ENCODE peak calls at places on chromosomes 7 and 10, in four cellular contexts. V, Z, I and W are unnamed samples.

GRCh38 chr10:103605359-103606156 is 112.1 kb downstream of the NEURL1 start:
- DNase-seq in V (peak; percentile 43), Z (peak; percentile 88), I (peak; percentile 68), W (peak; percentile 71)

GRCh38 chr10:117830832-117831231 is 215.9 kb downstream of the RAB11FIP2 start:
- DNase-seq in V (no peak), Z (peak; percentile 94), I (peak; percentile 34), W (no peak)

GRCh38 chr7:32588657-32589056 is 93.4 kb downstream of the AVL9 start:
- DNase-seq in V (peak; percentile 73), Z (no peak), I (no peak), W (peak; percentile 65)

GRCh38 chr10:5906651-5907050 is 16.6 kb downstream of the FBH1 start:
- DNase-seq in V (no peak), Z (no peak), I (no peak), W (no peak)

GRCh38 chr10:79502561-79503309 is 9.6 kb upstream of the EIF5AL1 start:
- DNase-seq in V (no peak), Z (peak; percentile 90), I (no peak), W (no peak)

GRCh38 chr10:3054183-3054815 is 13.0 kb upstream of the PFKP start:
- DNase-seq in V (peak; percentile 26), Z (no peak), I (no peak), W (no peak)

GRCh38 chr7:47329320-47329926 is 252.5 kb downstream of the TNS3 start:
- DNase-seq in V (peak; percentile 44), Z (no peak), I (no peak), W (no peak)

GRCh38 chr7:66016131-66016461 is 34.1 kb upstream of the GUSB start:
- DNase-seq in V (peak; percentile 47), Z (no peak), I (no peak), W (peak; percentile 30)

GRCh38 chr10:74824184-74825032 is 2.0 kb upstream of the KAT6B start:
- DNase-seq in V (no peak), Z (peak; percentile 64), I (no peak), W (peak; percentile 52)

GRCh38 chr10:98446656-98447221 is at the start of gene HPS1:
- DNase-seq in V (peak; percentile 58), Z (peak; percentile 86), I (peak; percentile 86), W (peak; percentile 89)

GRCh38 chr7:91194841-91195240 is 69.4 kb upstream of the FZD1 start:
- DNase-seq in V (no peak), Z (no peak), I (no peak), W (no peak)

GRCh38 chr10:48400850-48401220 is 94.4 kb downstream of the MAPK8 start:
- DNase-seq in V (no peak), Z (no peak), I (no peak), W (peak; percentile 33)

GRCh38 chr7:8817448-8818036 is 384.1 kb downstream of the NXPH1 start:
- DNase-seq in V (no peak), Z (no peak), I (no peak), W (no peak)

GRCh38 chr7:103689262-103689661 is 243.3 kb upstream of the SLC26A5 start:
- DNase-seq in V (peak; percentile 46), Z (no peak), I (no peak), W (no peak)

GRCh38 chr7:142957723-142958122 is 4.4 kb downstream of the KEL start:
- DNase-seq in V (no peak), Z (no peak), I (no peak), W (no peak)

GRCh38 chr7:50022451-50022850 is 70.6 kb downstream of the ZPBP start:
- DNase-seq in V (no peak), Z (no peak), I (no peak), W (no peak)

GRCh38 chr10:94997763-94998174 is 59.3 kb downstream of the CYP2C9 start:
- DNase-seq in V (no peak), Z (peak; percentile 83), I (no peak), W (no peak)

GRCh38 chr10:89213191-89213808 is 6.2 kb upstream of the CH25H start:
- DNase-seq in V (peak; percentile 63), Z (no peak), I (no peak), W (peak; percentile 83)

GRCh38 chr10:13672505-13672904 is 85.7 kb downstream of the PRPF18 start:
- DNase-seq in V (no peak), Z (peak; percentile 55), I (no peak), W (no peak)

GRCh38 chr10:61140765-61141392 is 196.9 kb upstream of the RHOBTB1 start:
- DNase-seq in V (peak; percentile 77), Z (no peak), I (no peak), W (peak; percentile 89)

GRCh38 chr10:114389429-114389828 is 14.9 kb downstream of the AFAP1L2 start:
- DNase-seq in V (peak; percentile 52), Z (no peak), I (no peak), W (no peak)

GRCh38 chr7:41459623-41460256 is 243.2 kb downstream of the INHBA start:
- DNase-seq in V (no peak), Z (no peak), I (no peak), W (no peak)

GRCh38 chr7:2962860-2963259 is 80.8 kb downstream of the CARD11 start:
- DNase-seq in V (no peak), Z (peak; percentile 3), I (no peak), W (no peak)

GRCh38 chr7:82317257-82317721 is 126.3 kb downstream of the CACNA2D1 start:
- DNase-seq in V (no peak), Z (no peak), I (no peak), W (no peak)

GRCh38 chr7:104967088-104967487 is 46.9 kb upstream of the KMT2E start:
- DNase-seq in V (peak; percentile 58), Z (no peak), I (no peak), W (no peak)

GRCh38 chr7:66847879-66848810 is 72.9 kb upstream of the TMEM248 start:
- DNase-seq in V (peak; percentile 91), Z (peak; percentile 73), I (no peak), W (peak; percentile 72)

GRCh38 chr10:57657164-57657765 is 610.4 kb downstream of the IPMK start:
- DNase-seq in V (peak; percentile 39), Z (peak; percentile 88), I (peak; percentile 50), W (peak; percentile 77)

GRCh38 chr10:98041352-98042043 is 11.1 kb upstream of the CRTAC1 start:
- DNase-seq in V (peak; percentile 39), Z (peak; percentile 94), I (peak; percentile 68), W (peak; percentile 71)

GRCh38 chr7:135207739-135208416 is 3.4 kb downstream of the WDR91 start:
- DNase-seq in V (no peak), Z (no peak), I (no peak), W (no peak)

GRCh38 chr7:135209225-135209834 is 2.0 kb downstream of the WDR91 start:
- DNase-seq in V (no peak), Z (no peak), I (no peak), W (no peak)

GRCh38 chr7:135210818-135211178 is 528 bp downstream of the WDR91 start:
- DNase-seq in V (peak; percentile 26), Z (no peak), I (no peak), W (peak; percentile 57)

GRCh38 chr7:135206887-135207738 is 4.2 kb downstream of the WDR91 start:
- DNase-seq in V (no peak), Z (no peak), I (no peak), W (no peak)

GRCh38 chr7:135208417-135208793 is 2.9 kb downstream of the WDR91 start:
- DNase-seq in V (no peak), Z (no peak), I (no peak), W (no peak)
- H3K9ac ChIP-seq in V (no peak overlapping the region), Z (no peak overlapping the region), I (no peak overlapping the region), W (no peak overlapping the region)

DNA sequence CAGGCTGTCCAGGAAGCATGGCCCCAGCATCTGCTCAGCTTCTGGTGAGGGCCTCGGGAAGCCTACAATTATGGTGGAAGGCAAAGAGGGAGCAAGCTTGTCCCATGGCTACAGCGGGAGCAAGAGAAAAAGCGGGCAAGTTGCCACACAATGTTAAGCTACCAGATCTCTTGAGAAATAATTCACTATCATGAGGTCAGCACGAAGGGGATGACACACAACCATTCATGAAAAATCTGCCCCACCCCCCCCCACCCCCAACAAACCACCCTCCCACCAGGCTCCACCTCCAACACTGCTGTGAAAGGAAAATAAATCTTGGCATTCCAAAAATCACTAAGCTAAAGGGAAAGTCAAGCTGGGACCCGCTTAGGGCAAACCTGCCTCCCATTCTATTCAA is 545.8 kb upstream of the NRP1 start:
- DNase-seq in V (no peak), Z (peak; percentile 42), I (no peak), W (no peak)
- H3K9ac ChIP-seq in V (no peak overlapping the region), Z (no peak overlapping the region), I (no peak overlapping the region), W (no peak overlapping the region)

DNA sequence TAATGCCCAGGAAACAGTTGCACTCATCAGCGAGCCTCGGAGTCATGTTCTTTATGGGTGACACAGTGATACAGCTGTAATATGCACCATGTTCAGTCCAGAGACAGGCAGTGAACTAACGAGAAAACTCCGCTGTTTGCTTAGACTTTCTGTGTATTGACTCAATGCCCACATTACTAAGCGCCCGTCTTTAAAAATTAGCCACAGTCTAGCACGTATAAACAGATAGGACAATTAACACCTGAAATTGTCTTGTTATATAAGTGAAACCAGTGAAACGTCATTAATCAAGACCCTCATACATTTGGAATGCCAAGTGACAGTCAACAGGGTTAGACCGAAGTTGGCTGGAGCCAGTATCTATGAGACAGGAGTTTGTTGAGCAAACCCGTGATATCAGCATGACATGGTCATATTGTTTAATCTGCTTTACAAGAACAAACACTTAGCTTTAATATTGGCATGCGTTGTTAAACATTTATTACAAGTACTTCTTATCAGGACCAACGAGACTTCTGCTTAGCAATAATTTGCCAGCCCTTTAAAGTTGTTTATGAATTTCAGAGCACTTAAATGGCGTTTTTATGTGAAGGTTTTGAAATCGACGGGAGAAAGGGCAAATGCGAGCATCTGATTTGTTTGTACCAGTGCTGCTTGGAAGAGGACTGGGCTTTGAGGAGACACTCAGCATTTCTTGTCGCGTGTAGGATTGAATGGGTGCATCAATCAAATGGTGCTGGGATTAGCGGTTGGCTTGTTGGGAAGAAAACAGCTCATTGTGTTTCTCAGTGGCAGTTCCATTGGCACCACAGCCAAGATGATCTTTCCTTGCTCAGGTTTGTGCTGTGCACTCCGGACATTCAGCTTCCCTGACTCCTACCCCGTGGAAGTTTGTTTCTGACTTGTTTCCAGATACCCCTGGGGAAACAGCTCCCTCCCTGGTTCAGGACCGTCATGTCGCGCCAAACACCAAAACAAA is 56.3 kb downstream of the CAMK1D start:
- DNase-seq in V (peak; percentile 35), Z (no peak), I (no peak), W (no peak)
- H3K9ac ChIP-seq in V (no peak overlapping the region), Z (no peak overlapping the region), I (no peak overlapping the region), W (no peak overlapping the region)

GRCh38 chr10:90855126-90855525 is 2.7 kb downstream of the HTR7 start:
- DNase-seq in V (no peak), Z (no peak), I (no peak), W (no peak)

GRCh38 chr10:90856261-90856660 is 1.6 kb downstream of the HTR7 start:
- DNase-seq in V (no peak), Z (no peak), I (no peak), W (no peak)

GRCh38 chr10:90858489-90858968 is 690 bp upstream of the HTR7 start:
- DNase-seq in V (no peak), Z (no peak), I (no peak), W (no peak)

GRCh38 chr10:90857635-90858488 is at the start of gene HTR7:
- DNase-seq in V (peak; percentile 33), Z (peak; percentile 90), I (peak; percentile 52), W (peak; percentile 81)

DNA sequence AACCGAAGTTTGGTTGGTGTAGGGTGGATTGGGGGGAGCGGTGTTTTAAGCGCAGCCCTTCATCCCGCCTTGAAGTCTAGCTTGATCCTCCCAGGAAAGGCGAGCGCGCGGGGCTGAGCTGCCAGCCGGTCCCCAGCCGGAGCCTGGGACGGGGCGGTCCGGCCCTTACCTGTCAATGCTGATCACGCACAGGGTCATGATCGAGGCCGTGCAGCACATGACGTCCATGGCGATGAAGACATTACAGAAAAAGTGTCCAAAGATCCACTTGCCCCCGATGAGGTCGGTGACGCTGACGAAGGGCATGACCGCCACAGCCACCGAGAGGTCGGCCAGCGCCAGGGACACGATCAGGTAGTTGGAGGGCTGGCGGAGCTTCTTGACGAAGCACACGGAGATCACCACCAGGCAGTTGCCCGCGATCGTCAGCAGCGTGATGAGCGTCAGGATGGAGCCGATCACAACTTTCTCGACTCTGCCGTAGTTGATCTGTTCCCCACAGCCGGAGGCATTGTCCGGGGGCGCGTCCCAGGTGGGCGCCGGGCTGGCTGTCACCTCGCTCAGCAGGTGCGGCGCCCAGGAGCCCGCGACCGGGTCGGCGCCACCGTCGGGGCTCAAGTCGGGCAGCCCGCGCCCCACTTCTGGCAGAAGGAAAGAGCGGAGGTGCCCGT is 740 bp downstream of the HTR7 start:
- DNase-seq in V (no peak), Z (no peak), I (no peak), W (no peak)
- H3K9ac ChIP-seq in V (no peak overlapping the region), Z (no peak overlapping the region), I (no peak overlapping the region), W (no peak overlapping the region)